ENCODE peak calls at places on chromosomes 11 and 22, in six cellular contexts. C, Z, S, Q, M and I are unnamed samples.

GRCh38 chr11:130102457-130103249 is 33.0 kb downstream of the APLP2 start:
- DNase-seq in C (no peak), Z (no peak), S (no peak), Q (no peak), M (no peak), I (no peak)

GRCh38 chr22:20203142-20204099 is 52.6 kb upstream of the CCDC188 start:
- DNase-seq in C (peak), Z (no peak), S (no peak), Q (peak), M (peak), I (no peak)

GRCh38 chr11:561148-562003 is 606 bp downstream of the RASSF7 start:
- DNase-seq in C (peak), Z (no peak), S (peak), Q (no peak), M (no peak), I (no peak)

GRCh38 chr11:130816516-130816915 is 99.8 kb downstream of the SNX19 start:
- DNase-seq in C (peak), Z (peak), S (no peak), Q (no peak), M (no peak), I (no peak)

GRCh38 chr11:2779499-2779980 is 79.7 kb upstream of the KCNQ1OT1 start:
- DNase-seq in C (no peak), Z (no peak), S (no peak), Q (no peak), M (no peak), I (no peak)

GRCh38 chr11:114134870-114135269 is 75.4 kb downstream of the ZBTB16 start:
- DNase-seq in C (peak), Z (peak), S (no peak), Q (no peak), M (peak), I (no peak)

GRCh38 chr11:82810738-82811137 is 77.1 kb upstream of the FAM181B start:
- DNase-seq in C (no peak), Z (no peak), S (no peak), Q (no peak), M (no peak), I (no peak)

GRCh38 chr11:71130106-71130505 is 122.3 kb downstream of the SHANK2 start:
- DNase-seq in C (no peak), Z (no peak), S (no peak), Q (no peak), M (no peak), I (no peak)

GRCh38 chr11:15800121-15800800 is 556.1 kb downstream of the SOX6 start:
- DNase-seq in C (peak), Z (peak), S (no peak), Q (no peak), M (peak), I (no peak)

GRCh38 chr11:36492724-36493304 is 17.3 kb downstream of the TRAF6 start:
- DNase-seq in C (peak), Z (no peak), S (no peak), Q (peak), M (peak), I (peak)

GRCh38 chr11:12125609-12126149 is 15.3 kb downstream of the MICAL2 start:
- DNase-seq in C (no peak), Z (no peak), S (no peak), Q (no peak), M (no peak), I (no peak)

GRCh38 chr22:31126128-31126868 is 3.5 kb downstream of the INPP5J start:
- DNase-seq in C (no peak), Z (no peak), S (no peak), Q (no peak), M (no peak), I (no peak)

GRCh38 chr11:62443390-62444201 is 24.8 kb downstream of the SCGB1A1 start:
- DNase-seq in C (peak), Z (no peak), S (no peak), Q (no peak), M (no peak), I (no peak)

GRCh38 chr11:20364412-20364792 is 888 bp downstream of the HTATIP2 start:
- DNase-seq in C (no peak), Z (no peak), S (no peak), Q (no peak), M (no peak), I (no peak)

GRCh38 chr11:736431-736830 is 10.8 kb upstream of the TALDO1 start:
- DNase-seq in C (no peak), Z (no peak), S (no peak), Q (no peak), M (no peak), I (no peak)

GRCh38 chr11:73157141-73158010 is 15.3 kb upstream of the FCHSD2 start:
- DNase-seq in C (peak), Z (peak), S (no peak), Q (no peak), M (peak), I (no peak)

GRCh38 chr22:17217179-17217578 is 2.1 kb downstream of the ADA2 start:
- DNase-seq in C (no peak), Z (no peak), S (no peak), Q (no peak), M (no peak), I (no peak)

GRCh38 chr22:17213976-17214375 is 5.3 kb downstream of the ADA2 start:
- DNase-seq in C (peak), Z (no peak), S (no peak), Q (no peak), M (peak), I (no peak)

GRCh38 chr22:17214416-17215043 is 4.7 kb downstream of the ADA2 start:
- DNase-seq in C (no peak), Z (no peak), S (no peak), Q (no peak), M (no peak), I (no peak)

GRCh38 chr22:17222503-17222902 is 3.3 kb upstream of the ADA2 start:
- DNase-seq in C (no peak), Z (no peak), S (no peak), Q (no peak), M (no peak), I (no peak)

GRCh38 chr22:17218341-17218740 is 894 bp downstream of the ADA2 start:
- DNase-seq in C (no peak), Z (no peak), S (no peak), Q (no peak), M (no peak), I (no peak)
- H3K4me3 ChIP-seq in C (no peak), Z (no peak), S (peak), Q (no peak), M (no peak), I (peak)

GRCh38 chr11:67614730-67615454 is 8.2 kb downstream of the NDUFV1 start:
- DNase-seq in C (no peak), Z (no peak), S (no peak), Q (no peak), M (no peak), I (no peak)

GRCh38 chr11:67613960-67614715 is 7.4 kb downstream of the NDUFV1 start:
- DNase-seq in C (peak), Z (no peak), S (peak), Q (peak), M (peak), I (peak)

GRCh38 chr11:67616431-67617242 is 9.9 kb downstream of the NDUFV1 start:
- DNase-seq in C (no peak), Z (no peak), S (no peak), Q (no peak), M (no peak), I (no peak)

GRCh38 chr11:67617243-67617953 is 10.7 kb downstream of the NDUFV1 start:
- DNase-seq in C (no peak), Z (no peak), S (no peak), Q (no peak), M (no peak), I (no peak)

DNA sequence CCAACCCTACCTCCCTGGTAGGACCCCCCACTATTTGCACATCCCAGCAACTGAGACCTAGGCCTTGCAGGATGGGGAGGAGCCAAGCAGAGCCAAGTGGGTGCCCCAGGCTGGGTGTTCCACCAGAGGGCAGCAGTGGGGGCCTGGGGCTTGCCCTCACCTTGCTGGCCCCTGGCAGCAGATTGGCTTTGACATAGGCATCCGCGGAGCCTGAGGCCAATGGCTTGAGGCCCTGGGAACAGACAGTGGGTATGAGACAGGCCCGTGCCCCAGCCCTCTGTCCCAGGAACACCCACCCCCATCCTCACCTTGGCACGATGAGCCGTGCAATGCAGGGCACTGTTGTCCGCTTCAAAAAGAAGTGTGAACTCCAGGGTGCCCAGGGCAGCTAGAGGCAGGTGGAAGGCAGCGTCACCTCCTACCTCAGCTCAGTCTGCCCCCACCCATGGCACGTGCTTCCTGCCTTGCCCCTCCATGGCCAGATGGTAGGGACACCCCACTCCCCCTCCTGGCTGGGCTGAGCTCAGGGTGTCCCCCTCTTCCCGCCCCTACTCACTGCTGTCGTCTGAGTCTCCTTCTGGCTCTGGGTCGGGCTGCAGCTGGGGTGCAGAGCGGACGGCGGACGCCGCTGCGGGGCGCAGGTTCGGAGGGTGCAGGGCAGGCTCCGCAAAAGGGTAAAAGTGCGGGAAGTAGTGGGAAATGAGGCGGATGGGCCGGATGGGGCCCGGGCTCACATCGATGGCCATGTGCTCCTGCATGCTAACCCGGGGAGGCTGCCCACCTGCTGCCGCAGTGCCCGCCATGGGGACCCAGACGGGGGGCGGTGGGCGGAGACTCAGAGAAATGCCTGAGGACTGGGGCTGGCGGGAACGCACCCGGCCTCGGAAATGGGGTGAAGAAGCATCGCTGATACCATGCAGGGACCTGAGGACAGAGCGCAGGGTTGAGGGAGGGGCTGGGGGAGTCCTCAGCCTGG is 9.0 kb downstream of the NDUFV1 start:
- DNase-seq in C (no peak), Z (no peak), S (peak), Q (no peak), M (peak), I (no peak)
- H3K4me3 ChIP-seq in C (no peak), Z (no peak), S (no peak), Q (peak), M (no peak), I (no peak)

DNA sequence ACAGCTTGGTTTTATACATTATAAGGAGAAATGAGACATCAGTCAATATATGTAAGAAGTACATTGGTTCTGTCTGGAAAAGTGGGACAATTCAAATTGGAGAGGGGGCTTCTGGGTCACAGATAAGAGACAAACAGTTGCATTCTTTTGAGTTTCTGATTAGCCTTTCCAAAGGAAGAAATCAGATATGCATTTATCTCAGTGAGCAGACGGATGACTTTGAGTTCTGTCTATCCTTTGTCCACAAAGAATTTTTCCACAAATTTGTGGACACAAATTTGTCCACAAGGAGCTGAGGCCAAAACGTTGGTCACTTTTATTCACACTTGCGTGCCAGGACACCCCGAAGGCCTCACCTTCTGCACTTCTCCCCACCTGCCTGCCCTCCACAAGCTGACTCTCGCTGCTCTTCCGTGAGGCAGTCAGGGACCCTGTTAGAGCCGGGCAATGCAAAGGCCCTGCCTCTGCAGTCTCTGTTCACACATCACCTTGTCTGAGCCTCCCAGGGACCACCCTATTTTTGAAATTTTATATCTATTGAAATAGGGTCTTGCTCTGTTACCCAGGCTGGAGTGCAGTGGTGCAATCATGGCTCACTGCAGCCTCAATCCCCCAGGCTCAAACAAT is 20.5 kb downstream of the IL17REL start:
- DNase-seq in C (no peak), Z (no peak), S (no peak), Q (no peak), M (no peak), I (no peak)
- H3K4me3 ChIP-seq in C (no peak), Z (no peak), S (no peak), Q (no peak), M (no peak), I (no peak)

DNA sequence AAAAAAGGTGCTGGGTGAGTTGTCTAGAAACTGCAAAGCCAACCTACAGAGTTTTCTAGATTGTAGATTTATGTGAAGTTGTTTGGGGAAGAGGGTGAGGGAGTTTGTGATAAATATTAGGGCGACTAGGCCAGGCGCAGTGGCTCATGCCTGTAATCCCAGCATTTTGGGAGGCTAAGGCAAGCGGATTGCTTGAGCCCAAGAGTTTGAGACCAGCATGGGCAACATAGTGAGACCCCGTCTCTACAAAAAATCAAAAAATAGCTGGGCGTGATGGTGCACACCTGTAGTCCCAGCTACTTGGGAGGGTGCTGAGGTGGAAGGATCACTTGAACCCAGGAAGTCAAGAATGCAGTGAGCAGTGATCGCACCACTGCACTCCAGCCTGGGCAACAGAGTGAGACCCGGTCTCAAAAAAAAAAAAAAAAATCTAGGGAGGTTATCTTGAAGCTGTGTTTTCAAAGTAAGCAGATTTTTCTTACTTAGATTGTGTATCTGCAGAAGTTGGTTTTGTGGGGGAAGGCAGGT is 844 bp downstream of the APOL6 start:
- DNase-seq in C (no peak), Z (no peak), S (no peak), Q (no peak), M (no peak), I (no peak)
- H3K4me3 ChIP-seq in C (peak), Z (peak), S (peak), Q (no peak), M (peak), I (peak)

DNA sequence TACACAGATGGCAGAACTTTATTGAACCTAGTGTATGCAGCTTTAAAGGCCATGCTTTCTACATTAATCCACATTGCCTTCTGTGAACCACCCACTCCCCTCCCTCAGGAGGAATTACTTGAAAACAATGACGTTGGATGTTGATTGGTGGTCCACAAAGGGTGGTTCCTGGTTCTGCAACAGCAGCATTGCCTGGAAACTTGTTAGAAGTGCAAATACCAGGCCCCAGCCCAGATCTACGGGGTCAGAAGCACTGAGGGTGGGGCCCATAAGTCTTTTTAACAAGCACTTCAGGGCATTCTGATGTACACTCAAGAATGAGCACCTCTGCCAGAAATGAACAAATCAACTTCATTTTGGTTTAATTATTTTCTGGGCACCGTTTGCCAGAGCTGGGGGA is 91.0 kb downstream of the ISX start:
- DNase-seq in C (no peak), Z (no peak), S (no peak), Q (no peak), M (no peak), I (no peak)
- H3K4me3 ChIP-seq in C (no peak), Z (no peak), S (no peak), Q (no peak), M (no peak), I (no peak)

GRCh38 chr22:47630741-47631534 is 868.5 kb downstream of the TBC1D22A start:
- DNase-seq in C (no peak), Z (no peak), S (no peak), Q (no peak), M (no peak), I (no peak)

GRCh38 chr22:47632646-47633045 is 870.2 kb downstream of the TBC1D22A start:
- DNase-seq in C (no peak), Z (no peak), S (no peak), Q (no peak), M (no peak), I (no peak)

GRCh38 chr22:47633111-47633510 is 870.7 kb downstream of the TBC1D22A start:
- DNase-seq in C (no peak), Z (no peak), S (no peak), Q (no peak), M (no peak), I (no peak)

GRCh38 chr22:47629791-47630655 is 867.6 kb downstream of the TBC1D22A start:
- DNase-seq in C (no peak), Z (no peak), S (no peak), Q (no peak), M (no peak), I (no peak)

GRCh38 chr22:47631571-47632102 is 869.2 kb downstream of the TBC1D22A start:
- DNase-seq in C (no peak), Z (no peak), S (no peak), Q (no peak), M (no peak), I (no peak)
- H3K4me3 ChIP-seq in C (no peak), Z (no peak), S (no peak), Q (no peak), M (no peak), I (no peak)

DNA sequence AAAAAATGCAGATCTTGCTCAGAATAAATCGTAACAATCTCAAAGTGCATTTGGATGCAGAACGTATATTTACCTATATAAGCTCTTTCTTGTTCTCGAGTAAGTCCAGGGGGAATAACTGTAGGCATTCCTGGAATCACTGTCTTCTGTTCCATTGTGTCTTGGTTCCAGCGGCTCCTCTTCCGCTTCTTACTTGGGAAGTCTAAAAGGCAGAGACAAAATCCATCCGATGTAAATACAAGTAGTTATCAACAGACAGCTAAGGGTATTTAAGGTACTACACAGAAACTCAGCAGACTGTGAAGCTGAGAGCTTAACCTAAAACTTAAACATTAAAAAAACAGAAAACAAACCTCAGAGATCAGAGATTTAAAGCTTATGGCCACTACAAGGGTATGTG is 1.9 kb downstream of the SF1 start:
- DNase-seq in C (no peak), Z (no peak), S (no peak), Q (no peak), M (no peak), I (no peak)
- H3K4me3 ChIP-seq in C (peak), Z (peak), S (peak), Q (no peak), M (peak), I (peak)

DNA sequence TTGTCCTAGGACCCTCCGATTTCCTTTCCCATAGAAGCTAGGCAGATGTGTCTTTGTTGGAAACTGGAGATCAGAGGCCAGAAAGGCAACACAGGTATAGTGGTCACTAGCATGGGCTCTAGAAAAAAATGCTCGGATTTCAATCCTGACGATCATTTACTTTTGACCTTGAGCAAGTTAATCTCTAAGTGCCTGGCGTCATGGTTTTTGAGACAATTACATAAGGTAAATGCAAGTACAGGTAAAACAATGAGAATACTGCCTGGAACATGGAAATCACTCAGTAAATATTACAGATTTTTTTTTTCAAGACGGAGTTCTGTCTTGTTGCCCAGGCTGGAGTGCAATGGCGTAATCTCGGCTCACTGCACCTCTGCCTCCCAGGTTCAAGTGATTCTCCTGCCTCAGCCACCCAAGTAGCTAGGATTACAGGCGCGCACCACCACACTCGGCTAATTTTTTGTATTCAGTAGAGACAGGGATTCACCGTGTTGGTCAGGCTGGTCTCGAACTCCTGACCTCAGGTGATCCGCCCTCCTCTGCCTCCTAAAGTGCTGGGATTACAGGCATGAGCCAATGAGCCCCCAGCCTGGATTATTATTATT is 1.1 kb upstream of the DENND5A start:
- DNase-seq in C (no peak), Z (no peak), S (no peak), Q (no peak), M (no peak), I (no peak)
- H3K4me3 ChIP-seq in C (peak), Z (no peak), S (no peak), Q (no peak), M (no peak), I (no peak)